ENCODE peak calls at places on chromosomes 5 and 9, in six cellular contexts. T, A, S, D, J and Q are unnamed samples.

GRCh38 chr5:179123109-179123426 is 62.9 kb downstream of the ZNF354C start:
- DNase-seq in T (no peak), A (no peak), S (no peak), D (no peak), J (no peak), Q (no peak)

GRCh38 chr5:139652788-139653241 is 4.7 kb downstream of the CXXC5 start:
- DNase-seq in T (no peak), A (no peak), S (no peak), D (no peak), J (no peak), Q (no peak)

GRCh38 chr5:151016700-151017099 is 3.7 kb upstream of the GPX3 start:
- DNase-seq in T (peak), A (no peak), S (no peak), D (no peak), J (no peak), Q (no peak)

GRCh38 chr9:136773386-136774044 is 9.2 kb upstream of the LCN15 start:
- DNase-seq in T (peak), A (peak), S (no peak), D (no peak), J (no peak), Q (peak)

GRCh38 chr5:159548517-159548916 is 218.2 kb upstream of the IL12B start:
- DNase-seq in T (no peak), A (no peak), S (no peak), D (no peak), J (no peak), Q (no peak)

GRCh38 chr5:3320317-3320865 is 275.2 kb upstream of the IRX1 start:
- DNase-seq in T (no peak), A (no peak), S (no peak), D (no peak), J (no peak), Q (no peak)

GRCh38 chr5:125485003-125485641 is 738.7 kb upstream of the ZNF608 start:
- DNase-seq in T (peak), A (peak), S (no peak), D (no peak), J (peak), Q (no peak)

GRCh38 chr9:38141751-38142150 is 72.7 kb upstream of the SHB start:
- DNase-seq in T (no peak), A (no peak), S (no peak), D (no peak), J (no peak), Q (no peak)

GRCh38 chr9:33467526-33467925 is 6.2 kb downstream of the NOL6 start:
- DNase-seq in T (peak), A (no peak), S (no peak), D (no peak), J (peak), Q (no peak)

GRCh38 chr5:173547579-173547978 is 68.9 kb downstream of the BOD1 start:
- DNase-seq in T (no peak), A (no peak), S (no peak), D (no peak), J (no peak), Q (no peak)

GRCh38 chr9:99024959-99025358 is 80.0 kb upstream of the TGFBR1 start:
- DNase-seq in T (no peak), A (no peak), S (no peak), D (no peak), J (no peak), Q (no peak)

GRCh38 chr5:55919625-55920024 is 68.5 kb downstream of the IL31RA start:
- DNase-seq in T (no peak), A (no peak), S (no peak), D (no peak), J (no peak), Q (no peak)

GRCh38 chr5:16178745-16179372 is 732 bp downstream of the MARCHF11 start:
- DNase-seq in T (peak), A (peak), S (peak), D (no peak), J (peak), Q (peak)

GRCh38 chr5:134129411-134130238 is 15.1 kb downstream of the TCF7 start:
- DNase-seq in T (no peak), A (no peak), S (no peak), D (peak), J (no peak), Q (no peak)

GRCh38 chr5:54624671-54625583 is 107.4 kb downstream of the SNX18 start:
- DNase-seq in T (peak), A (no peak), S (no peak), D (no peak), J (no peak), Q (no peak)

GRCh38 chr9:114396558-114397218 is 8.9 kb upstream of the AKNA start:
- DNase-seq in T (no peak), A (no peak), S (no peak), D (no peak), J (no peak), Q (no peak)

GRCh38 chr5:41508696-41509398 is 1.6 kb downstream of the PLCXD3 start:
- DNase-seq in T (no peak), A (no peak), S (no peak), D (no peak), J (no peak), Q (peak)

GRCh38 chr9:37390759-37391158 is 31.7 kb upstream of the GRHPR start:
- DNase-seq in T (peak), A (peak), S (no peak), D (no peak), J (peak), Q (peak)

GRCh38 chr9:91786132-91786896 is 163.7 kb downstream of the ROR2 start:
- DNase-seq in T (no peak), A (no peak), S (no peak), D (no peak), J (no peak), Q (no peak)

GRCh38 chr9:110143969-110144545 is 63.9 kb downstream of the C9orf152 start:
- DNase-seq in T (no peak), A (peak), S (no peak), D (no peak), J (peak), Q (no peak)

GRCh38 chr5:62314431-62314830 is 8.4 kb downstream of the KIF2A start:
- DNase-seq in T (no peak), A (no peak), S (no peak), D (no peak), J (no peak), Q (no peak)

GRCh38 chr9:70466976-70467551 is 52.6 kb upstream of the KLF9 start:
- DNase-seq in T (no peak), A (no peak), S (no peak), D (no peak), J (no peak), Q (no peak)

GRCh38 chr9:91100878-91101450 is 260.8 kb downstream of the AUH start:
- DNase-seq in T (peak), A (no peak), S (no peak), D (no peak), J (peak), Q (peak)

GRCh38 chr9:135547756-135548736 is 2.1 kb downstream of the OBP2A start:
- DNase-seq in T (no peak), A (no peak), S (no peak), D (no peak), J (no peak), Q (no peak)

GRCh38 chr9:34988218-34989055 is 1.1 kb upstream of the DNAJB5 start:
- DNase-seq in T (no peak), A (peak), S (peak), D (no peak), J (peak), Q (peak)

GRCh38 chr9:134339183-134339806 is 13.0 kb downstream of the RXRA start:
- DNase-seq in T (no peak), A (no peak), S (no peak), D (no peak), J (no peak), Q (no peak)

GRCh38 chr9:135134253-135135028 is 47.0 kb downstream of the OLFM1 start:
- DNase-seq in T (no peak), A (no peak), S (no peak), D (no peak), J (no peak), Q (peak)

GRCh38 chr9:96209407-96210031 is 92.5 kb downstream of the HSD17B3 start:
- DNase-seq in T (no peak), A (no peak), S (no peak), D (no peak), J (no peak), Q (no peak)